ENCODE peak calls at places on chromosomes 4 and X, in nine cellular contexts. J, B, E, N, G, H, T, W and R are unnamed samples.

GRCh38 chr4:53273726-53274125 is 92.1 kb downstream of the SCFD2 start:
- DNase-seq in J (no peak), B (no peak), E (no peak), N (no peak), G (no peak), H (no peak), T (no peak), W (peak), R (no peak)

GRCh38 chr4:153241970-153242847 is 38.0 kb downstream of the TRIM2 start:
- DNase-seq in J (no peak), B (no peak), E (no peak), N (no peak), G (no peak), H (no peak), T (no peak), W (peak), R (no peak)

GRCh38 chr4:127777487-127777886 is 4.6 kb upstream of the HSPA4L start:
- DNase-seq in J (no peak), B (no peak), E (no peak), N (no peak), G (no peak), H (no peak), T (no peak), W (no peak), R (no peak)

GRCh38 chr4:184824081-184824775 is 1.5 kb downstream of the ACSL1 start:
- DNase-seq in J (no peak), B (no peak), E (no peak), N (no peak), G (no peak), H (no peak), T (no peak), W (peak), R (no peak)

GRCh38 chrX:138875472-138875871 is 164.0 kb upstream of the FGF13 start:
- DNase-seq in J (no peak), B (no peak), E (no peak), N (no peak), G (no peak), H (no peak), T (no peak), W (no peak), R (no peak)

GRCh38 chr4:14863420-14864364 is 138.6 kb upstream of the CPEB2 start:
- DNase-seq in J (no peak), B (no peak), E (no peak), N (no peak), G (no peak), H (no peak), T (no peak), W (no peak), R (no peak)

GRCh38 chr4:124183926-124184325 is 528.6 kb downstream of the ANKRD50 start:
- DNase-seq in J (no peak), B (no peak), E (no peak), N (no peak), G (no peak), H (no peak), T (no peak), W (peak), R (no peak)

GRCh38 chr4:123602007-123602406 is 205.4 kb downstream of the SPRY1 start:
- DNase-seq in J (no peak), B (no peak), E (no peak), N (no peak), G (no peak), H (no peak), T (no peak), W (no peak), R (no peak)

GRCh38 chr4:105725623-105726022 is 17.0 kb downstream of the GSTCD start:
- DNase-seq in J (no peak), B (no peak), E (no peak), N (no peak), G (no peak), H (no peak), T (no peak), W (no peak), R (no peak)

GRCh38 chr4:37951465-37952352 is 8.5 kb upstream of the PTTG2 start:
- DNase-seq in J (no peak), B (no peak), E (no peak), N (no peak), G (no peak), H (no peak), T (no peak), W (no peak), R (no peak)

GRCh38 chrX:40867352-40867751 is 132.0 kb upstream of the MED14 start:
- DNase-seq in J (no peak), B (no peak), E (no peak), N (no peak), G (no peak), H (no peak), T (no peak), W (peak), R (no peak)

GRCh38 chrX:41145920-41146608 is 60.8 kb downstream of the USP9X start:
- DNase-seq in J (no peak), B (no peak), E (no peak), N (no peak), G (no peak), H (no peak), T (no peak), W (peak), R (no peak)

GRCh38 chr4:154491731-154492249 is at the start of gene DCHS2:
- DNase-seq in J (peak), B (peak), E (no peak), N (peak), G (no peak), H (peak), T (peak), W (no peak), R (no peak)

GRCh38 chrX:63652086-63652775 is 132.8 kb downstream of the ARHGEF9 start:
- DNase-seq in J (no peak), B (no peak), E (no peak), N (no peak), G (no peak), H (no peak), T (no peak), W (peak), R (no peak)

GRCh38 chr4:47010347-47011188 is 17.2 kb upstream of the GABRA4 start:
- DNase-seq in J (no peak), B (no peak), E (no peak), N (no peak), G (no peak), H (no peak), T (no peak), W (no peak), R (peak)

GRCh38 chr4:114399085-114399484 is 199.5 kb upstream of the UGT8 start:
- DNase-seq in J (no peak), B (no peak), E (no peak), N (peak), G (no peak), H (no peak), T (no peak), W (no peak), R (no peak)

GRCh38 chrX:118526149-118526548 is 30.5 kb downstream of the DOCK11 start:
- DNase-seq in J (no peak), B (no peak), E (no peak), N (no peak), G (no peak), H (no peak), T (no peak), W (no peak), R (no peak)

GRCh38 chr4:23889814-23890269 is at the start of gene PPARGC1A:
- DNase-seq in J (peak), B (no peak), E (peak), N (peak), G (peak), H (peak), T (peak), W (peak), R (no peak)

GRCh38 chr4:15232725-15233597 is 194.9 kb upstream of the C1QTNF7 start:
- DNase-seq in J (peak), B (no peak), E (no peak), N (no peak), G (no peak), H (no peak), T (no peak), W (peak), R (no peak)

GRCh38 chr4:168995537-168996295 is 14.3 kb downstream of the CBR4 start:
- DNase-seq in J (no peak), B (no peak), E (no peak), N (no peak), G (no peak), H (no peak), T (no peak), W (peak), R (no peak)

GRCh38 chr4:41594439-41594838 is 56.5 kb downstream of the LIMCH1 start:
- DNase-seq in J (no peak), B (no peak), E (no peak), N (no peak), G (peak), H (no peak), T (no peak), W (no peak), R (no peak)

GRCh38 chr4:21507439-21507838 is 441.1 kb downstream of the KCNIP4 start:
- DNase-seq in J (no peak), B (no peak), E (no peak), N (no peak), G (no peak), H (no peak), T (no peak), W (no peak), R (no peak)

GRCh38 chrX:14228611-14229010 is 198.9 kb upstream of the GEMIN8 start:
- DNase-seq in J (no peak), B (no peak), E (no peak), N (no peak), G (no peak), H (no peak), T (no peak), W (no peak), R (no peak)

GRCh38 chrX:85993539-85994197 is 53.7 kb downstream of the CHM start:
- DNase-seq in J (no peak), B (no peak), E (no peak), N (no peak), G (no peak), H (no peak), T (no peak), W (peak), R (no peak)

GRCh38 chrX:21741869-21742701 is 15.8 kb downstream of the SMPX start:
- DNase-seq in J (peak), B (no peak), E (no peak), N (no peak), G (peak), H (no peak), T (no peak), W (no peak), R (no peak)

GRCh38 chr4:89056953-89057398 is at the start of gene FAM13A:
- DNase-seq in J (peak), B (peak), E (peak), N (peak), G (peak), H (peak), T (peak), W (peak), R (no peak)

GRCh38 chrX:21374163-21374993 is at the start of gene CNKSR2:
- DNase-seq in J (peak), B (peak), E (peak), N (peak), G (no peak), H (peak), T (peak), W (peak), R (no peak)

GRCh38 chr4:76357981-76358380 is 51.4 kb downstream of the STBD1 start:
- DNase-seq in J (peak), B (no peak), E (no peak), N (no peak), G (no peak), H (no peak), T (no peak), W (no peak), R (no peak)

GRCh38 chr4:186724048-186724860 is 598 bp upstream of the FAT1 start:
- DNase-seq in J (no peak), B (peak), E (peak), N (peak), G (peak), H (peak), T (peak), W (peak), R (no peak)

GRCh38 chrX:140503714-140504351 is 1.0 kb downstream of the SOX3 start:
- DNase-seq in J (no peak), B (no peak), E (no peak), N (peak), G (no peak), H (peak), T (peak), W (peak), R (no peak)

GRCh38 chr4:101103381-101104142 is 243.8 kb downstream of the PPP3CA start:
- DNase-seq in J (no peak), B (peak), E (no peak), N (no peak), G (no peak), H (no peak), T (no peak), W (peak), R (peak)

GRCh38 chr4:3413217-3413671 is 28.5 kb upstream of the HGFAC start:
- DNase-seq in J (peak), B (no peak), E (no peak), N (no peak), G (no peak), H (no peak), T (no peak), W (no peak), R (no peak)

GRCh38 chr4:81666491-81666890 is 194.8 kb upstream of the RASGEF1B start:
- DNase-seq in J (no peak), B (no peak), E (no peak), N (no peak), G (no peak), H (no peak), T (no peak), W (no peak), R (no peak)

GRCh38 chrX:129239371-129239770 is 283.9 kb downstream of the SMARCA1 start:
- DNase-seq in J (no peak), B (no peak), E (no peak), N (no peak), G (no peak), H (no peak), T (no peak), W (peak), R (no peak)

GRCh38 chr4:138161351-138161750 is 80.8 kb downstream of the SLC7A11 start:
- DNase-seq in J (no peak), B (no peak), E (no peak), N (no peak), G (no peak), H (no peak), T (no peak), W (no peak), R (no peak)

DNA sequence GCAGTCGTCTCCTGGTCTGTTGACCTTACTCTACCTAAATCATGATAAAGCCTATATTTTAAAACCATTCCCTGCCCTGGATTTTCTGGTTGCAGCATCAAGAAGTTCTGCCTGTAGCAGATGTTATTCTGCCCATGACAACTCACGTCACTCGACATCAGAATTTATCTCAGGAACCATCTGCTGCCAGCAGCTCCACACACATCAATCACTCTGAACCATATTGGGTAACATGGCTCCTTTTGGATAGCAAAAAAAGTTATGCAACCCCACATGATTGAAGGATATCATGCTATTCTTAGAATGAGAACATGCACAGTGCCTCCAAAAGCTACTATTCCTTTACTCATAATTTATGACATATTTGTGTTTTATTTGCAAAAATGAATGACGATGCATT is 341.4 kb downstream of the DHRSX start:
- DNase-seq in J (no peak), B (no peak), E (no peak), N (no peak), G (no peak), H (no peak), T (no peak), W (no peak), R (no peak)
- TF ChIP-seq CTCF in J (no peak), B (no peak), E (no peak), N (no peak), G (no peak), H (no peak), T (no peak), W (no peak), R (no peak)

GRCh38 chrX:42673411-42673810 is 104.6 kb downstream of the PPP1R2C start:
- DNase-seq in J (no peak), B (no peak), E (no peak), N (no peak), G (no peak), H (no peak), T (no peak), W (no peak), R (no peak)

GRCh38 chrX:42680651-42681050 is 97.3 kb downstream of the PPP1R2C start:
- DNase-seq in J (no peak), B (peak), E (no peak), N (no peak), G (peak), H (no peak), T (no peak), W (no peak), R (no peak)

GRCh38 chrX:42684062-42684461 is 93.9 kb downstream of the PPP1R2C start:
- DNase-seq in J (no peak), B (no peak), E (no peak), N (no peak), G (no peak), H (no peak), T (no peak), W (no peak), R (no peak)

DNA sequence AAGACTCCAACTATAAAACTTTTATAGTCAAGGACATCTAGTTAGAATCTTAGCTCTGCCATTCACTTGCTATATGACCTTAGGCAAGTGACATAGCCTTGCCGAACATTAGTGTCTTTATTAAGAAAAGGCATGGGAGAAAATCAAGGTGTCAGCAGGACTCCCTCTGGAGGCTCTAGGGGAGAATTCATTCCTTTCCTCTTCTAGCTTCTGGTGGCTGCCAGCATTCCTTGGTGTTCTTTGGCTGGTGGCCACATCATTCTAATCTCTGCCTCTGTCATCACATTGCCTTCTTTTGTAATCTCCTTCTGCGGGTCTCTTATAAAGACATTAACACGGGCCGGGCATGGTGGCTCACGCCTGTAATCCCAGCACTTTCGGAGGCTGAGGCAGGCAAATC is 99.8 kb downstream of the PPP1R2C start:
- DNase-seq in J (peak), B (no peak), E (peak), N (no peak), G (no peak), H (no peak), T (no peak), W (no peak), R (no peak)
- TF ChIP-seq CTCF in J (peak), B (no peak), E (no peak), N (no peak), G (peak), H (peak), T (peak), W (no peak), R (no peak)

GRCh38 chr4:139875456-139875855 is 209.8 kb downstream of the MGST2 start:
- DNase-seq in J (no peak), B (no peak), E (no peak), N (peak), G (no peak), H (no peak), T (peak), W (no peak), R (no peak)
- TF ChIP-seq CTCF in J (no peak), B (no peak), E (no peak), N (no peak), G (no peak), H (no peak), T (no peak), W (no peak), R (no peak)

DNA sequence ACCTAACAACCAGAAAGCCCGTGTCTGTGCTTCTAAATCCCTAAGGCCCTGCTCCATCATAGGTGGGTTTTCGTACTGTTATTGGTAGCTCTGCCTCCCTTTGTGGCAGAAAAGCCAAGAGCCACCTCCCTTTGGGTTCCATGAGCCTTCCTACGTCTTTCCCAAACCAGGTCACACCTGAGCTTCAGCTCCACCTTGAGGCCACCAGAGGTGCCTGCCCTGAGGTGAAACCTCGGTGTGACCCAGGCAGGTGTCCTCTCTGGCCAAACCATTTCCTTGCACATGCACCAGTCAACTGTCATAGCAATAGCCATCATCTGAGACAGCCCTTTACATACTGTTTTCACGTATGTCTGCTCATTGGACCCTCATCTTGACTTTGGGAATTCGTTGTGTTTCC is 188.0 kb upstream of the RBPJ start:
- DNase-seq in J (peak), B (no peak), E (no peak), N (no peak), G (no peak), H (no peak), T (no peak), W (no peak), R (no peak)
- TF ChIP-seq CTCF in J (peak), B (no peak), E (no peak), N (no peak), G (no peak), H (peak), T (no peak), W (no peak), R (peak)